ENCODE peak calls at places on chromosomes 2 and 18, in ten cellular contexts. One of them, this sample, is unnamed.
A peak's percentile ranks its signal among the peaks of the same experiment; 100 is the strongest.

GRCh38 chr18:48940854-48941531 is 9.8 kb downstream of the SMAD7 start:
- DNase-seq in mucosa of descending colon: no peak
- DNase-seq in fibroblast of the aortic adventitia: no peak
- DNase-seq in dorsolateral prefrontal cortex: no peak
- DNase-seq in GM10248: no peak
- DNase-seq in neural crest cell: no peak
- DNase-seq in astrocyte of the spinal cord: no peak
- DNase-seq in transverse colon: peak; percentile 67
- DNase-seq in heart left ventricle: no peak
- DNase-seq in choroid plexus epithelial cell: no peak
- DNase-seq in this sample: no peak

GRCh38 chr18:58186258-58186948 is 142.4 kb downstream of the NEDD4L start:
- DNase-seq in GM10248: no peak
- DNase-seq in fibroblast of the aortic adventitia: no peak
- DNase-seq in transverse colon: no peak
- DNase-seq in astrocyte of the spinal cord: peak; percentile 82
- DNase-seq in neural crest cell: no peak
- DNase-seq in dorsolateral prefrontal cortex: no peak
- DNase-seq in mucosa of descending colon: no peak
- DNase-seq in heart left ventricle: no peak
- DNase-seq in choroid plexus epithelial cell: peak; percentile 86
- DNase-seq in this sample: peak; percentile 80

GRCh38 chr2:200451506-200451905 is 58.4 kb downstream of the KCTD18 start:
- DNase-seq in astrocyte of the spinal cord: no peak
- DNase-seq in heart left ventricle: no peak
- DNase-seq in neural crest cell: no peak
- DNase-seq in choroid plexus epithelial cell: no peak
- DNase-seq in fibroblast of the aortic adventitia: no peak
- DNase-seq in transverse colon: no peak
- DNase-seq in GM10248: no peak
- DNase-seq in dorsolateral prefrontal cortex: no peak
- DNase-seq in mucosa of descending colon: no peak
- DNase-seq in this sample: no peak

GRCh38 chr2:85741811-85742507 is 11.8 kb upstream of the ATOH8 start:
- DNase-seq in mucosa of descending colon: no peak
- DNase-seq in neural crest cell: peak; percentile 55
- DNase-seq in choroid plexus epithelial cell: peak; percentile 96
- DNase-seq in fibroblast of the aortic adventitia: peak; percentile 92
- DNase-seq in astrocyte of the spinal cord: peak; percentile 94
- DNase-seq in heart left ventricle: peak; percentile 61
- DNase-seq in dorsolateral prefrontal cortex: peak; percentile 72
- DNase-seq in GM10248: no peak
- DNase-seq in transverse colon: peak; percentile 51
- DNase-seq in this sample: peak; percentile 58

GRCh38 chr2:202069189-202070050 is 3.6 kb upstream of the KIAA2012 start:
- DNase-seq in neural crest cell: no peak
- DNase-seq in GM10248: no peak
- DNase-seq in transverse colon: peak; percentile 77
- DNase-seq in astrocyte of the spinal cord: no peak
- DNase-seq in dorsolateral prefrontal cortex: no peak
- DNase-seq in fibroblast of the aortic adventitia: no peak
- DNase-seq in choroid plexus epithelial cell: no peak
- DNase-seq in mucosa of descending colon: peak; percentile 80
- DNase-seq in heart left ventricle: no peak
- DNase-seq in this sample: no peak

GRCh38 chr2:241351640-241352031 is 4.4 kb upstream of the FARP2 start:
- DNase-seq in mucosa of descending colon: no peak
- DNase-seq in GM10248: no peak
- DNase-seq in fibroblast of the aortic adventitia: no peak
- DNase-seq in heart left ventricle: no peak
- DNase-seq in dorsolateral prefrontal cortex: no peak
- DNase-seq in neural crest cell: no peak
- DNase-seq in choroid plexus epithelial cell: no peak
- DNase-seq in astrocyte of the spinal cord: no peak
- DNase-seq in transverse colon: no peak
- DNase-seq in this sample: no peak

GRCh38 chr2:159895258-159896209 is 97.5 kb upstream of the CD302 start:
- DNase-seq in transverse colon: no peak
- DNase-seq in choroid plexus epithelial cell: peak; percentile 80
- DNase-seq in neural crest cell: no peak
- DNase-seq in fibroblast of the aortic adventitia: no peak
- DNase-seq in dorsolateral prefrontal cortex: no peak
- DNase-seq in astrocyte of the spinal cord: no peak
- DNase-seq in heart left ventricle: no peak
- DNase-seq in mucosa of descending colon: no peak
- DNase-seq in GM10248: peak; percentile 38
- DNase-seq in this sample: no peak

GRCh38 chr2:168165418-168165817 is 82.0 kb downstream of the STK39 start:
- DNase-seq in mucosa of descending colon: no peak
- DNase-seq in choroid plexus epithelial cell: peak; percentile 82
- DNase-seq in astrocyte of the spinal cord: peak; percentile 87
- DNase-seq in dorsolateral prefrontal cortex: no peak
- DNase-seq in neural crest cell: no peak
- DNase-seq in fibroblast of the aortic adventitia: peak; percentile 69
- DNase-seq in heart left ventricle: no peak
- DNase-seq in transverse colon: no peak
- DNase-seq in GM10248: no peak
- DNase-seq in this sample: no peak

GRCh38 chr2:160680974-160681373 is 187.4 kb upstream of the RBMS1 start:
- DNase-seq in astrocyte of the spinal cord: no peak
- DNase-seq in transverse colon: no peak
- DNase-seq in dorsolateral prefrontal cortex: no peak
- DNase-seq in GM10248: no peak
- DNase-seq in choroid plexus epithelial cell: no peak
- DNase-seq in mucosa of descending colon: no peak
- DNase-seq in neural crest cell: no peak
- DNase-seq in heart left ventricle: no peak
- DNase-seq in fibroblast of the aortic adventitia: no peak
- DNase-seq in this sample: no peak

GRCh38 chr18:46899274-46899948 is 17.9 kb downstream of the PIAS2 start:
- DNase-seq in neural crest cell: no peak
- DNase-seq in dorsolateral prefrontal cortex: no peak
- DNase-seq in mucosa of descending colon: no peak
- DNase-seq in GM10248: peak; percentile 41
- DNase-seq in transverse colon: no peak
- DNase-seq in choroid plexus epithelial cell: peak; percentile 26
- DNase-seq in heart left ventricle: no peak
- DNase-seq in astrocyte of the spinal cord: peak; percentile 11
- DNase-seq in fibroblast of the aortic adventitia: no peak
- DNase-seq in this sample: no peak

GRCh38 chr2:231118122-231118942 is 6.5 kb downstream of the HTR2B start:
- DNase-seq in neural crest cell: no peak
- DNase-seq in fibroblast of the aortic adventitia: no peak
- DNase-seq in dorsolateral prefrontal cortex: no peak
- DNase-seq in astrocyte of the spinal cord: no peak
- DNase-seq in heart left ventricle: no peak
- DNase-seq in GM10248: no peak
- DNase-seq in transverse colon: no peak
- DNase-seq in choroid plexus epithelial cell: no peak
- DNase-seq in mucosa of descending colon: no peak
- DNase-seq in this sample: no peak

GRCh38 chr2:188326669-188327301 is 35.1 kb downstream of the GULP1 start:
- DNase-seq in mucosa of descending colon: no peak
- DNase-seq in heart left ventricle: no peak
- DNase-seq in GM10248: no peak
- DNase-seq in astrocyte of the spinal cord: peak; percentile 53
- DNase-seq in transverse colon: no peak
- DNase-seq in dorsolateral prefrontal cortex: no peak
- DNase-seq in neural crest cell: no peak
- DNase-seq in choroid plexus epithelial cell: peak; percentile 74
- DNase-seq in fibroblast of the aortic adventitia: peak; percentile 82
- DNase-seq in this sample: no peak

GRCh38 chr2:9675369-9676351 is 44.9 kb upstream of the YWHAQ start:
- DNase-seq in dorsolateral prefrontal cortex: no peak
- DNase-seq in neural crest cell: peak; percentile 32
- DNase-seq in astrocyte of the spinal cord: peak; percentile 93
- DNase-seq in choroid plexus epithelial cell: peak; percentile 90
- DNase-seq in heart left ventricle: no peak
- DNase-seq in fibroblast of the aortic adventitia: peak; percentile 81
- DNase-seq in mucosa of descending colon: no peak
- DNase-seq in GM10248: no peak
- DNase-seq in transverse colon: no peak
- DNase-seq in this sample: peak; percentile 68

DNA sequence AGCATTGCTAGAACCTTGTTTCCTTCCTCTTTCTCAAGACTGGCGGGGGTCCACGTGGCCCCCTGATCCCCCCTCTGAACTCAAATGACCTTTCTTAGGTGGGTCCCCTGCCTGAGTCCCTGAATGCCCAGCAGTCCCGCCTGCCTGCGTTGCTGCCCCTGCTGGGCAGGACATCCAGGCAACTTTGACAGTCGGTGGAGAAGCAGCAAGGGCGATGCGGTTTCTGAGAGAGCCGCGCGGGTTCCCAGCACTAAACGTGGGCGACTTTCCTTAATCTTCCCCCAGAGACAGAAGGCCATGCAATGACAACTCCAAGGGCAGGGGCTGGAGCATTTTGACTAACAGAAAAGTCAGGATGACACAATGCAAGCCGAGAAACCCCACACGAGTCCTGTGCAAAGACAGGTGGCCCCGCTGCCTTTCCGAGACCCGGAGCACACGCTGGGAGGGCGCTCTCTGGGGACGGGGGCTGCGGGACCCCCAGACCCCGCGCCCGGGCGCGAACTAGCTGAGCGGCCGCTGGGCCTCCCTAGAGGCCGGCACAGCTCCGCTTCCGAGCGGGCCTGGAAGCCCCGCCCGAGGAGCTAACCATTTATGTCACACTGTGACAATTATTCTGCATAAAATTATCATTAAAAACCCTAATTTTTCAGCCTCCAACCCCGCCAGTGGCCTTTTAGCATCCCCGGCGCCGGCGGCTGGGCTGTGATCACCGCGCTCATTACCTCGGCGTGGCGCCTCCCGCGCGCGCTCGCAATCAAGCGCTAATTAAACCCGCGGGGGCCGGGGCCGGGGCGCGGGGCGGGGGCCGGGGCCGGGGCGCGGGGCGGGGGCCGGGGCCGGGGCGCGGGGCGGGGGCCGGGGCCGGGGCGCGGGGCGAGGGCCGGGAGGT is 27.4 kb downstream of the ASB18 start:
- DNase-seq in neural crest cell: no peak
- DNase-seq in transverse colon: no peak
- DNase-seq in GM10248: no peak
- DNase-seq in astrocyte of the spinal cord: no peak
- DNase-seq in dorsolateral prefrontal cortex: no peak
- DNase-seq in choroid plexus epithelial cell: no peak
- DNase-seq in mucosa of descending colon: no peak
- DNase-seq in heart left ventricle: no peak
- DNase-seq in fibroblast of the aortic adventitia: no peak
- DNase-seq in this sample: no peak
- TF ChIP-seq CTCF in neural crest cell: no peak
- TF ChIP-seq CTCF in transverse colon: no peak
- TF ChIP-seq CTCF in GM10248: no peak
- TF ChIP-seq CTCF in astrocyte of the spinal cord: peak; percentile 8
- TF ChIP-seq CTCF in dorsolateral prefrontal cortex: no peak
- TF ChIP-seq CTCF in choroid plexus epithelial cell: peak; percentile 13
- TF ChIP-seq CTCF in mucosa of descending colon: no peak
- TF ChIP-seq CTCF in heart left ventricle: peak; percentile 16
- TF ChIP-seq CTCF in fibroblast of the aortic adventitia: no peak
- TF ChIP-seq CTCF in this sample: no peak

GRCh38 chr2:181570833-181571661 is 85.9 kb downstream of the CERKL start:
- DNase-seq in heart left ventricle: no peak
- DNase-seq in neural crest cell: no peak
- DNase-seq in astrocyte of the spinal cord: peak; percentile 31
- DNase-seq in choroid plexus epithelial cell: peak; percentile 25
- DNase-seq in GM10248: no peak
- DNase-seq in dorsolateral prefrontal cortex: no peak
- DNase-seq in mucosa of descending colon: no peak
- DNase-seq in fibroblast of the aortic adventitia: peak; percentile 34
- DNase-seq in transverse colon: no peak
- DNase-seq in this sample: peak; percentile 3
- TF ChIP-seq CTCF in heart left ventricle: peak; percentile 7
- TF ChIP-seq CTCF in neural crest cell: peak; percentile 51
- TF ChIP-seq CTCF in astrocyte of the spinal cord: peak; percentile 43
- TF ChIP-seq CTCF in choroid plexus epithelial cell: peak; percentile 44
- TF ChIP-seq CTCF in GM10248: peak; percentile 9
- TF ChIP-seq CTCF in dorsolateral prefrontal cortex: no peak
- TF ChIP-seq CTCF in mucosa of descending colon: no peak
- TF ChIP-seq CTCF in fibroblast of the aortic adventitia: peak; percentile 45
- TF ChIP-seq CTCF in transverse colon: peak; percentile 5
- TF ChIP-seq CTCF in this sample: peak; percentile 36

DNA sequence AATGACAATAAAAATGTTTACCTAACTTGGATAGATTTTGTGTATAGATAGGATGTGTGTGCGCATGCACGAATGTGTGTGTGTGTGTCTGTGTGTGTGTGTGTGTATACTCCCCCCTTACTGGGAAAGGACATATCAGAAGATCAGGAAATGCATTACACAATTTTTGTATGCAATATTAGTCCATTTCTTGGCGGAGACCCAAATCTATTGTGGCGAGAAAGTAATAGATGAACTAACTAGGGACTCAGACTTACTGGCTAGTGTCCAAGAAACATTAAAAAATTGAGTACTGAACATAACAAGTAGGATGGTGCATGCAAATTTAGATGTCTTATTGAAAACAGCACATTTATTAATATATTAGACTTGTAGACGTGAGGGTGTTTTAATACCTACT is 1036.5 kb upstream of the FANCL start:
- DNase-seq in astrocyte of the spinal cord: no peak
- DNase-seq in transverse colon: no peak
- DNase-seq in fibroblast of the aortic adventitia: no peak
- DNase-seq in neural crest cell: no peak
- DNase-seq in mucosa of descending colon: no peak
- DNase-seq in heart left ventricle: no peak
- DNase-seq in choroid plexus epithelial cell: peak; percentile 2
- DNase-seq in GM10248: no peak
- DNase-seq in dorsolateral prefrontal cortex: no peak
- DNase-seq in this sample: peak; percentile 88
- TF ChIP-seq CTCF in astrocyte of the spinal cord: no peak
- TF ChIP-seq CTCF in transverse colon: no peak
- TF ChIP-seq CTCF in fibroblast of the aortic adventitia: no peak
- TF ChIP-seq CTCF in neural crest cell: no peak
- TF ChIP-seq CTCF in mucosa of descending colon: no peak
- TF ChIP-seq CTCF in heart left ventricle: no peak
- TF ChIP-seq CTCF in choroid plexus epithelial cell: no peak
- TF ChIP-seq CTCF in GM10248: no peak
- TF ChIP-seq CTCF in dorsolateral prefrontal cortex: no peak
- TF ChIP-seq CTCF in this sample: no peak

DNA sequence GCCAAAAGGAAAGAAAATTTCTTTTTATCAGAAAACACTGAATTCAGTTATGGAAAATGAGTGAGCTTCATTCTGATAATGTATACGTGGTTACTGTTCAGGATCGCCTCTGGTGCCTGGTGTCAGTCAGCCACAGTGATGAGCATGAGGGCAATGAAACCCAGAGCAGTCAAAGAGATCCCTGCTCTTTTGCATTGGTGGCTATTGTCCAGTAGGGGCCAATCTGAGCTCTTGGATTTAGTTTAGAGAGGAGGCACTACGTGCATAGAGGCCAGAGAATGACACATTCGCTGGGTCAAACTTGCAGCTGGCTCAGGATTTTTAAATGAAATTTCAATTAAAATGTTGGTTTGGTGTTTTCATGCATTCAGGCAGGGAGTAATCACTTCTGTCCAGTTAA is 522.9 kb downstream of the TMEM182 start:
- DNase-seq in fibroblast of the aortic adventitia: no peak
- DNase-seq in mucosa of descending colon: no peak
- DNase-seq in neural crest cell: no peak
- DNase-seq in dorsolateral prefrontal cortex: no peak
- DNase-seq in heart left ventricle: no peak
- DNase-seq in GM10248: no peak
- DNase-seq in transverse colon: no peak
- DNase-seq in choroid plexus epithelial cell: no peak
- DNase-seq in astrocyte of the spinal cord: no peak
- DNase-seq in this sample: no peak
- TF ChIP-seq CTCF in fibroblast of the aortic adventitia: no peak
- TF ChIP-seq CTCF in mucosa of descending colon: no peak
- TF ChIP-seq CTCF in neural crest cell: no peak
- TF ChIP-seq CTCF in dorsolateral prefrontal cortex: no peak
- TF ChIP-seq CTCF in heart left ventricle: no peak
- TF ChIP-seq CTCF in GM10248: no peak
- TF ChIP-seq CTCF in transverse colon: no peak
- TF ChIP-seq CTCF in choroid plexus epithelial cell: no peak
- TF ChIP-seq CTCF in astrocyte of the spinal cord: no peak
- TF ChIP-seq CTCF in this sample: no peak

GRCh38 chr2:223760838-223761502 is 76.4 kb downstream of the AP1S3 start:
- DNase-seq in GM10248: peak; percentile 22
- DNase-seq in heart left ventricle: no peak
- DNase-seq in dorsolateral prefrontal cortex: no peak
- DNase-seq in fibroblast of the aortic adventitia: peak; percentile 65
- DNase-seq in transverse colon: peak; percentile 24
- DNase-seq in neural crest cell: no peak
- DNase-seq in mucosa of descending colon: peak; percentile 54
- DNase-seq in astrocyte of the spinal cord: peak; percentile 88
- DNase-seq in choroid plexus epithelial cell: peak; percentile 61
- DNase-seq in this sample: peak; percentile 98
- TF ChIP-seq CTCF in GM10248: peak; percentile 22
- TF ChIP-seq CTCF in heart left ventricle: no peak
- TF ChIP-seq CTCF in dorsolateral prefrontal cortex: no peak
- TF ChIP-seq CTCF in fibroblast of the aortic adventitia: peak; percentile 5
- TF ChIP-seq CTCF in transverse colon: no peak
- TF ChIP-seq CTCF in neural crest cell: no peak
- TF ChIP-seq CTCF in mucosa of descending colon: no peak
- TF ChIP-seq CTCF in astrocyte of the spinal cord: peak; percentile 43
- TF ChIP-seq CTCF in choroid plexus epithelial cell: peak; percentile 42
- TF ChIP-seq CTCF in this sample: peak; percentile 24